ENCODE peak calls at places on chromosomes 12 and 14, in seven cellular contexts. R is GM18507, J is T-cell, B is iris pigment epithelial cell, T is GM23248, G is activated T-helper 1 cell treated with Interleukin-2 at 50 U/mL for 16 hours, A is SW480. P is an unnamed sample.

GRCh38 chr12:106271575-106272505 is 24.0 kb upstream of the CKAP4 start:
- DNase-seq in B (no peak), R (no peak), G (no peak), J (no peak), T (no peak), A (no peak), P (no peak)

GRCh38 chr12:132555686-132556085 is 54.7 kb downstream of the LRCOL1 start:
- DNase-seq in J (no peak), A (no peak), T (no peak), R (no peak), B (no peak), G (no peak), P (no peak)

GRCh38 chr12:13045816-13046215 is 1.6 kb downstream of the FAM234B start:
- DNase-seq in T (no peak), R (no peak), G (no peak), A (no peak), B (no peak), J (no peak), P (no peak)

GRCh38 chr12:21962236-21962635 is 21.0 kb upstream of the ABCC9 start:
- DNase-seq in J (no peak), T (peak; percentile 65), G (no peak), R (no peak), B (peak; percentile 12), A (no peak), P (no peak)

GRCh38 chr14:50089213-50089612 is 27.2 kb downstream of the VCPKMT start:
- DNase-seq in R (no peak), J (no peak), G (no peak), T (no peak), B (no peak), A (no peak), P (no peak)

GRCh38 chr12:122001379-122002209 is 20.1 kb upstream of the BCL7A start:
- DNase-seq in R (no peak), B (no peak), T (no peak), G (no peak), A (no peak), J (no peak), P (no peak)

GRCh38 chr12:45912774-45913173 is 77.6 kb downstream of the SCAF11 start:
- DNase-seq in A (no peak), B (no peak), T (no peak), R (no peak), J (no peak), G (no peak), P (no peak)

GRCh38 chr14:77027538-77028383 is 747 bp downstream of the IRF2BPL start:
- DNase-seq in R (peak; percentile 37), A (peak; percentile 66), B (peak; percentile 85), G (peak; percentile 49), J (peak; percentile 59), T (peak; percentile 86), P (no peak)

GRCh38 chr12:92927436-92928116 is 1.5 kb downstream of the EEA1 start:
- DNase-seq in A (peak; percentile 54), J (no peak), B (peak; percentile 81), G (no peak), T (peak; percentile 88), R (no peak), P (peak; percentile 50)

GRCh38 chr14:55572578-55572977 is 7.4 kb upstream of the KTN1 start:
- DNase-seq in T (no peak), R (no peak), A (no peak), G (no peak), J (no peak), B (no peak), P (no peak)

GRCh38 chr14:52351191-52351560 is 37.1 kb downstream of the PTGER2 start:
- DNase-seq in A (no peak), J (no peak), B (peak; percentile 58), G (no peak), R (no peak), T (peak; percentile 66), P (no peak)

GRCh38 chr12:3532931-3533702 is 42.1 kb downstream of the PRMT8 start:
- DNase-seq in J (no peak), G (no peak), T (no peak), B (no peak), R (no peak), A (no peak), P (no peak)

GRCh38 chr12:78096909-78097597 is 266.4 kb downstream of the NAV3 start:
- DNase-seq in A (no peak), J (no peak), T (peak; percentile 60), B (peak; percentile 70), R (no peak), G (no peak), P (no peak)

GRCh38 chr14:69481815-69482568 is 2.5 kb upstream of the PLEKHD1 start:
- DNase-seq in A (no peak), T (no peak), R (peak; percentile 67), J (no peak), G (no peak), B (no peak), P (peak; percentile 51)

GRCh38 chr12:12922978-12923377 is 29.0 kb downstream of the GPRC5D start:
- DNase-seq in G (no peak), A (no peak), B (no peak), R (no peak), J (no peak), T (no peak), P (no peak)

GRCh38 chr12:104345234-104346066 is 41.9 kb downstream of the EID3 start:
- DNase-seq in R (no peak), G (no peak), A (no peak), B (no peak), J (no peak), T (peak; percentile 56), P (no peak)

GRCh38 chr12:50085615-50085928 is 430 bp downstream of the SMARCD1 start:
- DNase-seq in J (no peak), A (no peak), R (no peak), T (peak; percentile 42), B (no peak), G (no peak), P (no peak)

GRCh38 chr14:42011221-42011620 is 404.5 kb downstream of the LRFN5 start:
- DNase-seq in G (no peak), B (no peak), R (no peak), T (no peak), A (no peak), J (no peak), P (no peak)

GRCh38 chr14:32761381-32761968 is 177.2 kb upstream of the NPAS3 start:
- DNase-seq in G (no peak), R (no peak), T (peak; percentile 67), J (no peak), A (no peak), B (peak; percentile 64), P (peak; percentile 19)

GRCh38 chr14:24224618-24225071 is 7.5 kb downstream of the NEDD8 start:
- DNase-seq in B (peak; percentile 95), A (no peak), R (no peak), G (no peak), T (peak; percentile 83), J (no peak), P (no peak)

GRCh38 chr12:79886917-79887519 is 47.9 kb downstream of the PPP1R12A start:
- DNase-seq in B (peak; percentile 64), A (peak; percentile 35), T (peak; percentile 71), J (no peak), R (no peak), G (no peak), P (peak; percentile 21)

GRCh38 chr14:76772300-76773187 is 11.3 kb downstream of the VASH1 start:
- DNase-seq in G (no peak), B (peak; percentile 65), A (no peak), J (no peak), R (no peak), T (no peak), P (no peak)

P was measured in kidney epithelial cell.